ENCODE peak calls at places on chromosomes 4 and X, in ten cellular contexts. P is lower leg skin, R is endothelial cell, K is HFFc6, O is cardiac fibroblast, Y is OCI-LY7, V is Calu3, W is cardiac muscle cell, B is astrocyte of the spinal cord, Q is endothelial cell of umbilical vein. X is an unnamed sample.

GRCh38 chr4:173433447-173433846 is 34.5 kb upstream of the SCRG1 start:
- DNase-seq in W (no peak), K (no peak), O (no peak), B (no peak), Q (no peak), V (no peak), Y (no peak), P (no peak), R (no peak), X (no peak)

GRCh38 chrX:34879361-34879760 is 63.2 kb upstream of the FAM47B start:
- DNase-seq in W (no peak), O (no peak), Y (no peak), R (no peak), P (no peak), V (no peak), K (no peak), Q (peak; percentile 1), B (no peak), X (no peak)

GRCh38 chr4:51894246-51894645 is 51.3 kb downstream of the DCUN1D4 start:
- DNase-seq in Y (no peak), K (peak; percentile 9), O (peak; percentile 16), Q (peak; percentile 50), V (no peak), R (no peak), P (no peak), B (peak; percentile 20), W (peak; percentile 6), X (no peak)

GRCh38 chr4:97235516-97235915 is 907.8 kb downstream of the STPG2 start:
- DNase-seq in P (no peak), O (no peak), Q (peak; percentile 5), K (no peak), B (peak; percentile 57), W (no peak), R (no peak), V (no peak), Y (no peak), X (no peak)

GRCh38 chr4:88244821-88245579 is 39.4 kb downstream of the PPM1K start:
- DNase-seq in R (no peak), O (no peak), B (no peak), W (no peak), K (no peak), P (no peak), V (no peak), Y (peak; percentile 41), Q (no peak), X (no peak)

GRCh38 chr4:54659213-54660144 is 1.7 kb downstream of the KIT start:
- DNase-seq in O (peak; percentile 18), V (peak; percentile 8), P (no peak), Y (no peak), R (peak; percentile 21), W (peak; percentile 33), Q (peak; percentile 36), K (no peak), B (peak; percentile 31), X (no peak)

GRCh38 chr4:25448379-25449109 is 71.5 kb downstream of the ANAPC4 start:
- DNase-seq in Y (no peak), B (no peak), K (peak; percentile 62), R (no peak), O (peak; percentile 54), Q (peak; percentile 25), W (peak; percentile 64), V (no peak), P (no peak), X (peak; percentile 7)

GRCh38 chr4:42420120-42420519 is 22.8 kb downstream of the SHISA3 start:
- DNase-seq in P (no peak), B (no peak), V (no peak), Q (no peak), R (no peak), O (peak; percentile 59), W (peak; percentile 54), K (no peak), Y (no peak), X (no peak)

GRCh38 chrX:47644557-47645091 is 5.7 kb downstream of the ELK1 start:
- DNase-seq in V (no peak), K (peak; percentile 24), P (no peak), O (peak; percentile 60), Q (no peak), W (peak; percentile 54), Y (no peak), B (no peak), R (no peak), X (no peak)

GRCh38 chrX:136626237-136626636 is 21.7 kb upstream of the CD40LG start:
- DNase-seq in W (no peak), O (no peak), K (no peak), V (no peak), R (no peak), Y (no peak), P (no peak), Q (no peak), B (no peak), X (no peak)

GRCh38 chrX:41449615-41450014 is 2.5 kb downstream of the NYX start:
- DNase-seq in P (no peak), O (peak; percentile 23), V (no peak), B (peak; percentile 16), R (no peak), Y (peak; percentile 59), Q (peak; percentile 6), W (no peak), K (peak; percentile 20), X (no peak)

GRCh38 chrX:133587818-133588217 is 172.5 kb upstream of the GPC4 start:
- DNase-seq in K (no peak), V (no peak), Q (no peak), P (no peak), W (no peak), O (no peak), R (no peak), B (no peak), Y (no peak), X (no peak)

GRCh38 chrX:29869837-29870236 is 345.5 kb upstream of the MAGEB2 start:
- DNase-seq in R (no peak), B (no peak), P (no peak), W (no peak), V (no peak), Q (no peak), Y (no peak), K (no peak), O (no peak), X (no peak)

GRCh38 chr4:48093949-48094550 is 40.0 kb downstream of the TXK start:
- DNase-seq in K (peak; percentile 38), B (peak; percentile 16), Y (no peak), V (peak; percentile 71), W (peak; percentile 13), O (no peak), R (no peak), Q (peak; percentile 87), P (no peak), X (no peak)

DNA sequence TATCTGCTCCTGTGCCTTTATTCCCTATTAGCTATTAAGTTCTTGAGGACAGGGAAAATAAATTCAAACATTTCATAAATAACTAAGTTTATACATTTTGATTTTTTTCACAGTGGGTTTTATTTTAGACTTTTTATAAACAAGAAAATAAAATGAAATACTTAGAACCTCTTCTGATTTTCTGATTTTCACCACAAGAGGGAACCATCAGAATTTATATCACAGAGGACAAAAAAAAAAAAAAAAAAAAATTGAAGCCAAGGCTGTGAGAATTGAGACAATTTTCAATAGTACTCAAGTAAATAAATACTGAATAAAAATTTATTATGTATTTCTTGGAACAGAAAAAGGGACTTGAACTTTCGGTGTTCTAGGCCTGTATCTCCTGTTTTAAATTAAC is 288.1 kb downstream of the SH3BGRL start:
- DNase-seq in B (no peak), Y (peak; percentile 0), V (no peak), O (no peak), P (no peak), K (no peak), W (no peak), Q (no peak), R (no peak), X (no peak)
- TF ChIP-seq CTCF in B (no peak), Y (peak; percentile 49), V (no peak), O (no peak), P (no peak), K (peak; percentile 54), W (no peak), Q (no peak), R (peak; percentile 40), X (no peak)

GRCh38 chrX:5236096-5236495 is 992.6 kb downstream of the NLGN4X start:
- DNase-seq in W (no peak), V (no peak), K (no peak), O (no peak), R (no peak), Y (peak; percentile 11), Q (no peak), B (no peak), P (no peak), X (no peak)
- TF ChIP-seq CTCF in W (no peak), V (no peak), K (no peak), O (no peak), R (no peak), Y (peak; percentile 64), Q (no peak), B (no peak), P (no peak), X (no peak)

GRCh38 chrX:16112428-16112827 is 10.9 kb upstream of the GRPR start:
- DNase-seq in B (no peak), W (no peak), O (no peak), P (no peak), R (no peak), K (no peak), Q (no peak), Y (peak; percentile 27), V (no peak), X (no peak)
- TF ChIP-seq CTCF in B (no peak), W (no peak), O (no peak), P (no peak), R (no peak), K (no peak), Q (no peak), Y (peak; percentile 50), V (no peak), X (no peak)

GRCh38 chr4:6676722-6677558 is 16.7 kb upstream of the S100P start:
- DNase-seq in Y (no peak), V (no peak), R (no peak), Q (no peak), B (no peak), P (no peak), O (no peak), W (no peak), K (no peak), X (no peak)

GRCh38 chr4:6684656-6685055 is 9.0 kb upstream of the S100P start:
- DNase-seq in W (no peak), Q (no peak), K (no peak), P (no peak), R (no peak), O (no peak), V (no peak), Y (no peak), B (no peak), X (no peak)

GRCh38 chr4:6682862-6683590 is 10.7 kb upstream of the S100P start:
- DNase-seq in R (no peak), O (no peak), Q (no peak), Y (no peak), K (no peak), W (no peak), V (no peak), B (no peak), P (no peak), X (no peak)

GRCh38 chr4:6680372-6681034 is 13.2 kb upstream of the S100P start:
- DNase-seq in P (no peak), V (no peak), B (no peak), Y (no peak), O (no peak), Q (no peak), R (no peak), W (no peak), K (no peak), X (no peak)

DNA sequence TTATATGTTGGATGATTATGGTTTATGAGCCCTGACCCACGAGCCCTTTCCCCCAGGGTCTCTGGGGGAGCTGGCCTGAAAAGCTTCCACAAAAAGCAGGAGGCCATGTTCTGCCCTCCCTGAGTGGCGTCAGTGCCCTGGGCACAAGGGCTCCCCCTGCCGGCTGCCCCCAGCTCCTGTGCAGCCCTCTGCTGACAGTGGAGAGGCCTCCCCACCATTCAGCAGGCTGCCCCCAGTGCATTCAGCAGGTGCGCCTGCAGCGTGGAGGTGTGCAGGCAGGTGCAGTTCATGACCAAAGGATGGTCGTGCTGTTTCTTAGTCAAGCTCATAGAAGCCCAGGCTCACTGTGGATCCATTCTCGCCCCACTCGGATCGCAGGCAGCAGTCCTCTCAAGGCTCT is 12.5 kb upstream of the S100P start:
- DNase-seq in O (no peak), Y (no peak), K (no peak), W (no peak), P (no peak), B (no peak), V (peak; percentile 52), R (no peak), Q (no peak), X (no peak)
- TF ChIP-seq CTCF in O (peak; percentile 27), Y (no peak), K (peak; percentile 18), W (no peak), P (no peak), B (no peak), V (peak; percentile 38), R (no peak), Q (peak; percentile 7), X (no peak)

X was measured in AG09319.